ENCODE peak calls at places on chromosomes 4 and X, in six cellular contexts. One of them, this sample, is unnamed.

GRCh38 chrX:96563663-96564062 is 121.0 kb upstream of the DIAPH2 start:
- DNase-seq in IMR-90: peak
- DNase-seq in H1: no peak
- DNase-seq in neuronal stem cell: no peak
- DNase-seq in mesenchymal stem cell: peak
- DNase-seq in trophoblast cell: no peak
- DNase-seq in this sample: no peak

GRCh38 chr4:3065551-3065950 is 8.8 kb downstream of the HTT-AS start:
- DNase-seq in IMR-90: peak
- DNase-seq in H1: no peak
- DNase-seq in neuronal stem cell: no peak
- DNase-seq in mesenchymal stem cell: no peak
- DNase-seq in trophoblast cell: no peak
- DNase-seq in this sample: no peak

GRCh38 chr4:72006576-72006975 is 25.2 kb upstream of the NPFFR2 start:
- DNase-seq in IMR-90: peak
- DNase-seq in H1: no peak
- DNase-seq in neuronal stem cell: no peak
- DNase-seq in mesenchymal stem cell: peak
- DNase-seq in trophoblast cell: peak
- DNase-seq in this sample: no peak

GRCh38 chrX:50941638-50942037 is 31.1 kb downstream of the BMP15 start:
- DNase-seq in IMR-90: no peak
- DNase-seq in H1: no peak
- DNase-seq in neuronal stem cell: no peak
- DNase-seq in mesenchymal stem cell: no peak
- DNase-seq in trophoblast cell: peak
- DNase-seq in this sample: peak

GRCh38 chr4:24651266-24651665 is 66.9 kb upstream of the DHX15 start:
- DNase-seq in IMR-90: no peak
- DNase-seq in H1: no peak
- DNase-seq in neuronal stem cell: no peak
- DNase-seq in mesenchymal stem cell: no peak
- DNase-seq in trophoblast cell: no peak
- DNase-seq in this sample: no peak

GRCh38 chr4:8192748-8193738 is 6.0 kb upstream of the SH3TC1 start:
- DNase-seq in IMR-90: peak
- DNase-seq in H1: no peak
- DNase-seq in neuronal stem cell: no peak
- DNase-seq in mesenchymal stem cell: peak
- DNase-seq in trophoblast cell: peak
- DNase-seq in this sample: no peak

GRCh38 chrX:50747471-50747900 is 66.5 kb downstream of the SHROOM4 start:
- DNase-seq in IMR-90: peak
- DNase-seq in H1: no peak
- DNase-seq in neuronal stem cell: peak
- DNase-seq in mesenchymal stem cell: peak
- DNase-seq in trophoblast cell: peak
- DNase-seq in this sample: no peak

GRCh38 chr4:105569014-105569850 is 16.8 kb downstream of the ARHGEF38 start:
- DNase-seq in IMR-90: no peak
- DNase-seq in H1: no peak
- DNase-seq in neuronal stem cell: no peak
- DNase-seq in mesenchymal stem cell: no peak
- DNase-seq in trophoblast cell: peak
- DNase-seq in this sample: no peak

GRCh38 chrX:12894074-12894691 is 12.2 kb upstream of the TLR8 start:
- DNase-seq in IMR-90: peak
- DNase-seq in H1: no peak
- DNase-seq in neuronal stem cell: no peak
- DNase-seq in mesenchymal stem cell: peak
- DNase-seq in trophoblast cell: peak
- DNase-seq in this sample: no peak

GRCh38 chr4:26141916-26142638 is 178.7 kb upstream of the RBPJ start:
- DNase-seq in IMR-90: peak
- DNase-seq in H1: no peak
- DNase-seq in neuronal stem cell: no peak
- DNase-seq in mesenchymal stem cell: peak
- DNase-seq in trophoblast cell: no peak
- DNase-seq in this sample: no peak

GRCh38 chr4:47031713-47032404 is 492 bp downstream of the GABRB1 start:
- DNase-seq in IMR-90: no peak
- DNase-seq in H1: no peak
- DNase-seq in neuronal stem cell: no peak
- DNase-seq in mesenchymal stem cell: no peak
- DNase-seq in trophoblast cell: peak
- DNase-seq in this sample: no peak

GRCh38 chr4:10587697-10588096 is 96.9 kb downstream of the CLNK start:
- DNase-seq in IMR-90: no peak
- DNase-seq in H1: no peak
- DNase-seq in neuronal stem cell: no peak
- DNase-seq in mesenchymal stem cell: no peak
- DNase-seq in trophoblast cell: no peak
- DNase-seq in this sample: no peak

GRCh38 chr4:57401586-57401985 is 291.4 kb upstream of the IGFBP7 start:
- DNase-seq in IMR-90: no peak
- DNase-seq in H1: no peak
- DNase-seq in neuronal stem cell: no peak
- DNase-seq in mesenchymal stem cell: no peak
- DNase-seq in trophoblast cell: no peak
- DNase-seq in this sample: no peak

GRCh38 chr4:80265571-80266266 is 745 bp upstream of the FGF5 start:
- DNase-seq in IMR-90: peak
- DNase-seq in H1: no peak
- DNase-seq in neuronal stem cell: no peak
- DNase-seq in mesenchymal stem cell: peak
- DNase-seq in trophoblast cell: peak
- DNase-seq in this sample: peak

GRCh38 chr4:104508224-104508623 is 13.5 kb upstream of the CXXC4 start:
- DNase-seq in IMR-90: no peak
- DNase-seq in H1: no peak
- DNase-seq in neuronal stem cell: no peak
- DNase-seq in mesenchymal stem cell: no peak
- DNase-seq in trophoblast cell: no peak
- DNase-seq in this sample: no peak

GRCh38 chr4:155758500-155759371 is at the start of gene GUCY1B1:
- DNase-seq in IMR-90: peak
- DNase-seq in H1: peak
- DNase-seq in neuronal stem cell: peak
- DNase-seq in mesenchymal stem cell: peak
- DNase-seq in trophoblast cell: peak
- DNase-seq in this sample: peak

GRCh38 chrX:14884714-14885113 is 11.5 kb downstream of the MOSPD2 start:
- DNase-seq in IMR-90: no peak
- DNase-seq in H1: no peak
- DNase-seq in neuronal stem cell: no peak
- DNase-seq in mesenchymal stem cell: no peak
- DNase-seq in trophoblast cell: no peak
- DNase-seq in this sample: no peak

GRCh38 chrX:14886252-14886651 is 13.0 kb downstream of the MOSPD2 start:
- DNase-seq in IMR-90: no peak
- DNase-seq in H1: no peak
- DNase-seq in neuronal stem cell: no peak
- DNase-seq in mesenchymal stem cell: no peak
- DNase-seq in trophoblast cell: no peak
- DNase-seq in this sample: no peak

GRCh38 chrX:14883826-14884225 is 10.6 kb downstream of the MOSPD2 start:
- DNase-seq in IMR-90: no peak
- DNase-seq in H1: no peak
- DNase-seq in neuronal stem cell: no peak
- DNase-seq in mesenchymal stem cell: no peak
- DNase-seq in trophoblast cell: no peak
- DNase-seq in this sample: no peak
- H4K91ac ChIP-seq in IMR-90: no peak
- H4K91ac ChIP-seq in H1: no peak
- H4K91ac ChIP-seq in neuronal stem cell: no peak
- H4K91ac ChIP-seq in mesenchymal stem cell: no peak
- H4K91ac ChIP-seq in trophoblast cell: no peak
- H4K91ac ChIP-seq in this sample: no peak

GRCh38 chr4:113975578-113975977 is 3.9 kb downstream of the ARSJ start:
- DNase-seq in IMR-90: no peak
- DNase-seq in H1: no peak
- DNase-seq in neuronal stem cell: no peak
- DNase-seq in mesenchymal stem cell: no peak
- DNase-seq in trophoblast cell: no peak
- DNase-seq in this sample: no peak
- H3K9ac ChIP-seq in IMR-90: peak
- H3K9ac ChIP-seq in H1: no peak
- H3K9ac ChIP-seq in neuronal stem cell: no peak
- H3K9ac ChIP-seq in mesenchymal stem cell: peak
- H3K9ac ChIP-seq in trophoblast cell: no peak
- H3K9ac ChIP-seq in this sample: no peak

DNA sequence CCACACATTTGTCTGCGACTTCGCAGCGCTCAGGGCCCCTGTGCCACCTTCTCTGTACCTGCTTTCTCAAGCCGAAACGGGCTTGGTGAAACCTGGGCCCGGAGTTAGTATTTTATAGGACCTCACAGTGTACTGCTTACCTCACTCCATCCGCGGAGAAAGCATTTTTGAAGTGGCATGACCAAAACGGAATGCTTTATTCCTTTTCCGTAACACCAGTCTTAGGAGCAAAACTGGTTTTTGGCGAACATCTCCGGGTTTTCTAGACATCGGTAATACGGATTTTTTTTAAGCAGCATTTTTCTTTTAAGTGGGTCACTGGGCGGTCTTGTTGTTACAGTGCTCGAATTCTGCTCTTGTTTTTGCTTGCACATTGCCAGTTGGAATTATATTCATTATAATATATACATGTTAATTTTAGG is 3.6 kb downstream of the ZIC3 start:
- DNase-seq in IMR-90: no peak
- DNase-seq in H1: no peak
- DNase-seq in neuronal stem cell: no peak
- DNase-seq in mesenchymal stem cell: no peak
- DNase-seq in trophoblast cell: no peak
- DNase-seq in this sample: no peak
- H3K18ac ChIP-seq in IMR-90: no peak
- H3K18ac ChIP-seq in H1: no peak
- H3K18ac ChIP-seq in neuronal stem cell: no peak
- H3K18ac ChIP-seq in mesenchymal stem cell: no peak
- H3K18ac ChIP-seq in trophoblast cell: no peak
- H3K18ac ChIP-seq in this sample: no peak

GRCh38 chr4:58411904-58412303 is 1301.7 kb upstream of the IGFBP7 start:
- DNase-seq in IMR-90: no peak
- DNase-seq in H1: no peak
- DNase-seq in neuronal stem cell: no peak
- DNase-seq in mesenchymal stem cell: no peak
- DNase-seq in trophoblast cell: no peak
- DNase-seq in this sample: no peak
- H4K91ac ChIP-seq in IMR-90: no peak
- H4K91ac ChIP-seq in H1: no peak
- H4K91ac ChIP-seq in neuronal stem cell: no peak
- H4K91ac ChIP-seq in mesenchymal stem cell: no peak
- H4K91ac ChIP-seq in trophoblast cell: no peak
- H4K91ac ChIP-seq in this sample: no peak

GRCh38 chr4:184850431-184851199 is 24.8 kb upstream of the ACSL1 start:
- DNase-seq in IMR-90: no peak
- DNase-seq in H1: no peak
- DNase-seq in neuronal stem cell: no peak
- DNase-seq in mesenchymal stem cell: no peak
- DNase-seq in trophoblast cell: no peak
- DNase-seq in this sample: no peak
- H3K9ac ChIP-seq in IMR-90: no peak
- H3K9ac ChIP-seq in H1: no peak
- H3K9ac ChIP-seq in neuronal stem cell: no peak
- H3K9ac ChIP-seq in mesenchymal stem cell: no peak
- H3K9ac ChIP-seq in trophoblast cell: no peak
- H3K9ac ChIP-seq in this sample: no peak